ENCODE peak calls at places on chromosomes 13 and 19, in seven cellular contexts. I is immature natural killer cell; L is stimulated activated CD8-positive, alpha-beta memory T cell treated with anti-CD3 and anti-CD28 coated beads, Interleukin-2, amount 100 ng/mL, for 48 hours; N is anterior cingulate cortex; C is fibroblast of lung; T is activated T-cell treated with anti-CD3 and anti-CD28 coated beads, Interleukin-2, amount 50 U/mL, for 48 hours; F is NCI-H1105 treated with DMSO at 0.1 percent for 48 hours. X is an unnamed sample.

GRCh38 chr19:40633207-40633606 is 32.0 kb downstream of the LTBP4 start:
- DNase-seq in I (no peak), L (no peak), N (no peak), C (peak; percentile 84), T (no peak), F (no peak), X (no peak)

GRCh38 chr13:67841071-67841470 is 610.9 kb upstream of the PCDH9 start:
- DNase-seq in I (no peak), L (no peak), N (no peak), C (no peak), T (no peak), F (no peak), X (no peak)

GRCh38 chr13:42215578-42216421 is 56.2 kb upstream of the AKAP11 start:
- DNase-seq in I (no peak), L (no peak), N (no peak), C (peak; percentile 34), T (peak; percentile 22), F (peak; percentile 21), X (peak; percentile 27)

GRCh38 chr19:42279148-42279901 is 10.3 kb downstream of the CIC start:
- DNase-seq in I (no peak), L (no peak), N (no peak), C (no peak), T (no peak), F (no peak), X (no peak)

GRCh38 chr19:49553451-49554271 is 25.9 kb downstream of the RCN3 start:
- DNase-seq in I (no peak), L (no peak), N (no peak), C (peak; percentile 82), T (peak; percentile 73), F (no peak), X (no peak)

GRCh38 chr19:10289836-10290438 is at the start of gene ICAM5:
- DNase-seq in I (peak; percentile 24), L (no peak), N (peak; percentile 51), C (no peak), T (peak; percentile 63), F (peak; percentile 44), X (no peak)

GRCh38 chr13:48410199-48410598 is 2.7 kb downstream of the LPAR6 start:
- DNase-seq in I (no peak), L (no peak), N (no peak), C (no peak), T (no peak), F (no peak), X (no peak)

GRCh38 chr13:57418067-57418677 is 213.4 kb upstream of the PCDH17 start:
- DNase-seq in I (no peak), L (no peak), N (no peak), C (no peak), T (no peak), F (no peak), X (no peak)

GRCh38 chr13:51221674-51222509 is at the start of gene FAM124A:
- DNase-seq in I (peak; percentile 14), L (peak; percentile 29), N (peak; percentile 36), C (peak; percentile 20), T (peak; percentile 77), F (peak; percentile 6), X (peak; percentile 17)

GRCh38 chr19:29804493-29804892 is 7.3 kb upstream of the CCNE1 start:
- DNase-seq in I (no peak), L (peak; percentile 15), N (no peak), C (no peak), T (peak; percentile 55), F (no peak), X (no peak)

GRCh38 chr13:99307648-99308339 is 595 bp upstream of the GPR183 start:
- DNase-seq in I (peak; percentile 18), L (peak; percentile 68), N (no peak), C (peak; percentile 90), T (peak; percentile 84), F (no peak), X (peak; percentile 69)

GRCh38 chr13:74187564-74187963 is 53.4 kb upstream of the KLF12 start:
- DNase-seq in I (no peak), L (no peak), N (no peak), C (peak; percentile 32), T (no peak), F (no peak), X (no peak)

GRCh38 chr13:30647420-30647819 is 29.7 kb downstream of the USPL1 start:
- DNase-seq in I (no peak), L (no peak), N (no peak), C (no peak), T (no peak), F (no peak), X (no peak)

GRCh38 chr19:3276341-3276799 is 51.9 kb downstream of the CELF5 start:
- DNase-seq in I (no peak), L (peak; percentile 39), N (no peak), C (no peak), T (no peak), F (peak; percentile 87), X (no peak)

GRCh38 chr13:48333976-48334375 is 30.4 kb downstream of the RB1 start:
- DNase-seq in I (no peak), L (no peak), N (no peak), C (peak; percentile 36), T (no peak), F (no peak), X (no peak)

GRCh38 chr13:104024416-104025170 is 958.4 kb upstream of the SLC10A2 start:
- DNase-seq in I (no peak), L (no peak), N (no peak), C (peak; percentile 49), T (no peak), F (no peak), X (no peak)

GRCh38 chr19:5536337-5536894 is 31.3 kb downstream of the TINCR start:
- DNase-seq in I (no peak), L (no peak), N (peak; percentile 69), C (peak; percentile 72), T (no peak), F (peak; percentile 39), X (no peak)

GRCh38 chr13:50208826-50209335 is 193.6 kb downstream of the KCNRG start:
- DNase-seq in I (no peak), L (no peak), N (no peak), C (peak; percentile 92), T (no peak), F (no peak), X (peak; percentile 95)

GRCh38 chr13:110636053-110636475 is 20.7 kb downstream of the NAXD start:
- DNase-seq in I (no peak), L (no peak), N (no peak), C (no peak), T (no peak), F (no peak), X (no peak)

GRCh38 chr13:41699759-41700158 is 242.4 kb downstream of the RGCC start:
- DNase-seq in I (no peak), L (no peak), N (no peak), C (no peak), T (no peak), F (no peak), X (no peak)

GRCh38 chr13:24183741-24184182 is 23.2 kb downstream of the SPATA13 start:
- DNase-seq in I (no peak), L (no peak), N (no peak), C (no peak), T (no peak), F (no peak), X (peak; percentile 26)

GRCh38 chr19:4571305-4571917 is 11.9 kb upstream of the SEMA6B start:
- DNase-seq in I (no peak), L (no peak), N (no peak), C (no peak), T (no peak), F (no peak), X (no peak)

GRCh38 chr19:29031216-29031615 is 181.7 kb downstream of the UQCRFS1 start:
- DNase-seq in I (no peak), L (no peak), N (no peak), C (no peak), T (no peak), F (no peak), X (no peak)

GRCh38 chr13:26163812-26164211 is 58.3 kb downstream of the RNF6 start:
- DNase-seq in I (no peak), L (no peak), N (no peak), C (no peak), T (no peak), F (no peak), X (no peak)

X was measured in MV-4-11.